ENCODE peak calls at places on chromosomes 2 and 18, in five cellular contexts. B, L, X, Y and K are unnamed samples.

GRCh38 chr2:137336067-137336466 is 570.7 kb downstream of the THSD7B start:
- DNase-seq in L (no peak), X (no peak), Y (no peak), B (no peak), K (no peak)

GRCh38 chr2:240165034-240165433 is 24.6 kb upstream of the OTOS start:
- DNase-seq in B (no peak), Y (no peak), X (no peak), L (no peak), K (no peak)

GRCh38 chr2:240630771-240631560 is 5.7 kb downstream of the GPR35 start:
- DNase-seq in X (no peak), L (no peak), B (no peak), Y (no peak), K (no peak)

GRCh38 chr2:42567389-42567788 is 1.0 kb upstream of the MTA3 start:
- DNase-seq in B (no peak), Y (no peak), X (peak; percentile 42), L (no peak), K (no peak)

GRCh38 chr2:106117347-106117746 is 76.8 kb downstream of the UXS1 start:
- DNase-seq in B (no peak), X (no peak), L (no peak), Y (no peak), K (no peak)

GRCh38 chr2:97957432-97958183 is 38.1 kb downstream of the TMEM131 start:
- DNase-seq in Y (no peak), X (no peak), L (no peak), B (no peak), K (no peak)

GRCh38 chr2:37616674-37616999 is 54.8 kb downstream of the CDC42EP3 start:
- DNase-seq in L (no peak), X (peak; percentile 74), B (no peak), Y (no peak), K (no peak)

GRCh38 chr2:227038550-227039189 is 125.3 kb downstream of the COL4A4 start:
- DNase-seq in X (no peak), L (no peak), Y (no peak), B (no peak), K (no peak)

GRCh38 chr2:1278125-1278524 is 135.1 kb upstream of the TPO start:
- DNase-seq in X (no peak), B (no peak), Y (no peak), L (no peak), K (no peak)

GRCh38 chr2:112733449-112733848 is 12.6 kb downstream of the NT5DC4 start:
- DNase-seq in B (no peak), Y (no peak), L (no peak), X (no peak), K (no peak)

GRCh38 chr2:66854304-66854703 is 419.4 kb downstream of the MEIS1 start:
- DNase-seq in B (no peak), X (no peak), Y (no peak), L (no peak), K (no peak)

GRCh38 chr2:85699325-85699724 is 5.2 kb downstream of the GNLY start:
- DNase-seq in Y (no peak), X (no peak), L (no peak), B (no peak), K (no peak)

GRCh38 chr18:58599106-58599505 is 29.8 kb downstream of the ALPK2 start:
- DNase-seq in L (no peak), X (no peak), B (no peak), Y (no peak), K (no peak)

GRCh38 chr2:143901185-143901842 is 618.6 kb downstream of the ZEB2 start:
- DNase-seq in Y (no peak), X (peak; percentile 72), L (no peak), B (no peak), K (no peak)

GRCh38 chr2:74847075-74847858 is 13.3 kb downstream of the HK2 start:
- DNase-seq in X (no peak), Y (no peak), L (no peak), B (no peak), K (no peak)

GRCh38 chr18:3383381-3383915 is 66.5 kb upstream of the TGIF1 start:
- DNase-seq in B (no peak), X (peak; percentile 12), L (no peak), Y (no peak), K (no peak)

GRCh38 chr2:214737188-214737587 is 72.3 kb downstream of the BARD1 start:
- DNase-seq in B (no peak), Y (no peak), X (no peak), L (no peak), K (no peak)

GRCh38 chr2:60964651-60965513 is 52.6 kb upstream of the PEX13 start:
- DNase-seq in L (no peak), Y (no peak), B (no peak), X (no peak), K (no peak)

GRCh38 chr18:21163647-21164625 is 52.3 kb upstream of the ROCK1 start:
- DNase-seq in Y (no peak), L (no peak), X (peak; percentile 88), B (no peak), K (no peak)

GRCh38 chr2:45732436-45732835 is 81.0 kb downstream of the PRKCE start:
- DNase-seq in B (no peak), L (no peak), Y (no peak), X (no peak), K (no peak)